ENCODE peak calls at places on chromosomes 16 and 17, in ten cellular contexts. One of them, this sample, is unnamed.

GRCh38 chr16:68792465-68793324 is 50.6 kb upstream of the TANGO6 start:
- DNase-seq in HCT116: no peak
- DNase-seq in SK-N-SH: no peak
- DNase-seq in fibroblast of lung: peak; percentile 87
- DNase-seq in HepG2: peak; percentile 95
- DNase-seq in IMR-90: peak; percentile 61
- DNase-seq in H9: no peak
- DNase-seq in hepatocyte: peak; percentile 66
- DNase-seq in PC-3: peak; percentile 72
- DNase-seq in endothelial cell of umbilical vein: no peak
- DNase-seq in this sample: no peak

GRCh38 chr16:82452002-82452741 is 174.6 kb upstream of the CDH13 start:
- DNase-seq in endothelial cell of umbilical vein: no peak
- DNase-seq in PC-3: no peak
- DNase-seq in fibroblast of lung: no peak
- DNase-seq in IMR-90: no peak
- DNase-seq in HCT116: no peak
- DNase-seq in H9: no peak
- DNase-seq in HepG2: no peak
- DNase-seq in hepatocyte: no peak
- DNase-seq in SK-N-SH: no peak
- DNase-seq in this sample: no peak

GRCh38 chr16:72985148-72985882 is 62.6 kb downstream of the ZFHX3 start:
- DNase-seq in H9: no peak
- DNase-seq in endothelial cell of umbilical vein: no peak
- DNase-seq in SK-N-SH: no peak
- DNase-seq in HepG2: no peak
- DNase-seq in IMR-90: peak; percentile 48
- DNase-seq in fibroblast of lung: peak; percentile 56
- DNase-seq in PC-3: no peak
- DNase-seq in HCT116: no peak
- DNase-seq in hepatocyte: no peak
- DNase-seq in this sample: peak; percentile 74

GRCh38 chr17:43591750-43592562 is 45.8 kb upstream of the ETV4 start:
- DNase-seq in fibroblast of lung: peak; percentile 93
- DNase-seq in SK-N-SH: peak; percentile 52
- DNase-seq in HepG2: no peak
- DNase-seq in hepatocyte: peak; percentile 73
- DNase-seq in endothelial cell of umbilical vein: peak; percentile 94
- DNase-seq in PC-3: peak; percentile 86
- DNase-seq in H9: no peak
- DNase-seq in IMR-90: peak; percentile 92
- DNase-seq in HCT116: no peak
- DNase-seq in this sample: peak; percentile 95

GRCh38 chr17:28399808-28400207 is 6.2 kb downstream of the SLC46A1 start:
- DNase-seq in SK-N-SH: no peak
- DNase-seq in HCT116: no peak
- DNase-seq in H9: no peak
- DNase-seq in PC-3: no peak
- DNase-seq in IMR-90: no peak
- DNase-seq in hepatocyte: no peak
- DNase-seq in fibroblast of lung: no peak
- DNase-seq in endothelial cell of umbilical vein: no peak
- DNase-seq in HepG2: no peak
- DNase-seq in this sample: no peak

GRCh38 chr16:1153480-1154160 is 714 bp downstream of the CACNA1H start:
- DNase-seq in H9: no peak
- DNase-seq in fibroblast of lung: peak; percentile 13
- DNase-seq in SK-N-SH: no peak
- DNase-seq in IMR-90: no peak
- DNase-seq in hepatocyte: peak; percentile 44
- DNase-seq in HepG2: no peak
- DNase-seq in PC-3: no peak
- DNase-seq in HCT116: no peak
- DNase-seq in endothelial cell of umbilical vein: no peak
- DNase-seq in this sample: no peak

GRCh38 chr17:7587420-7587786 is 2.5 kb downstream of the SOX15 start:
- DNase-seq in IMR-90: peak; percentile 98
- DNase-seq in HCT116: no peak
- DNase-seq in fibroblast of lung: peak; percentile 97
- DNase-seq in H9: no peak
- DNase-seq in SK-N-SH: no peak
- DNase-seq in hepatocyte: no peak
- DNase-seq in endothelial cell of umbilical vein: no peak
- DNase-seq in HepG2: no peak
- DNase-seq in PC-3: peak; percentile 16
- DNase-seq in this sample: peak; percentile 99

GRCh38 chr17:48729335-48730239 is 1.0 kb upstream of the HOXB13 start:
- DNase-seq in fibroblast of lung: no peak
- DNase-seq in H9: no peak
- DNase-seq in PC-3: peak; percentile 61
- DNase-seq in HepG2: no peak
- DNase-seq in HCT116: no peak
- DNase-seq in IMR-90: no peak
- DNase-seq in hepatocyte: no peak
- DNase-seq in endothelial cell of umbilical vein: no peak
- DNase-seq in SK-N-SH: no peak
- DNase-seq in this sample: no peak

GRCh38 chr16:56866955-56867830 is 2.2 kb downstream of the SLC12A3 start:
- DNase-seq in fibroblast of lung: peak; percentile 50
- DNase-seq in SK-N-SH: peak; percentile 69
- DNase-seq in H9: no peak
- DNase-seq in HepG2: peak; percentile 70
- DNase-seq in endothelial cell of umbilical vein: peak; percentile 57
- DNase-seq in PC-3: peak; percentile 65
- DNase-seq in hepatocyte: peak; percentile 77
- DNase-seq in HCT116: peak; percentile 43
- DNase-seq in IMR-90: peak; percentile 67
- DNase-seq in this sample: peak; percentile 95

GRCh38 chr17:80527016-80527645 is 17.5 kb upstream of the RPTOR start:
- DNase-seq in H9: no peak
- DNase-seq in IMR-90: peak; percentile 62
- DNase-seq in fibroblast of lung: peak; percentile 69
- DNase-seq in SK-N-SH: no peak
- DNase-seq in HCT116: no peak
- DNase-seq in PC-3: peak; percentile 36
- DNase-seq in HepG2: no peak
- DNase-seq in endothelial cell of umbilical vein: no peak
- DNase-seq in hepatocyte: no peak
- DNase-seq in this sample: peak; percentile 98

GRCh38 chr17:82507631-82508175 is 11.8 kb upstream of the FOXK2 start:
- DNase-seq in fibroblast of lung: no peak
- DNase-seq in HCT116: no peak
- DNase-seq in PC-3: no peak
- DNase-seq in HepG2: peak; percentile 51
- DNase-seq in hepatocyte: no peak
- DNase-seq in H9: no peak
- DNase-seq in SK-N-SH: no peak
- DNase-seq in endothelial cell of umbilical vein: no peak
- DNase-seq in IMR-90: no peak
- DNase-seq in this sample: peak; percentile 41

GRCh38 chr17:41518789-41519449 is at the start of gene KRT15:
- DNase-seq in PC-3: peak; percentile 81
- DNase-seq in fibroblast of lung: no peak
- DNase-seq in endothelial cell of umbilical vein: no peak
- DNase-seq in SK-N-SH: no peak
- DNase-seq in H9: no peak
- DNase-seq in hepatocyte: no peak
- DNase-seq in IMR-90: peak; percentile 28
- DNase-seq in HepG2: no peak
- DNase-seq in HCT116: no peak
- DNase-seq in this sample: peak; percentile 89

GRCh38 chr16:89971495-89972243 is 23.1 kb downstream of the DEF8 start:
- DNase-seq in hepatocyte: no peak
- DNase-seq in H9: no peak
- DNase-seq in fibroblast of lung: peak; percentile 23
- DNase-seq in endothelial cell of umbilical vein: no peak
- DNase-seq in PC-3: no peak
- DNase-seq in HepG2: no peak
- DNase-seq in HCT116: no peak
- DNase-seq in IMR-90: no peak
- DNase-seq in SK-N-SH: no peak
- DNase-seq in this sample: no peak

GRCh38 chr17:58513913-58514794 is at the start of gene MTMR4:
- DNase-seq in fibroblast of lung: peak; percentile 67
- DNase-seq in PC-3: peak; percentile 87
- DNase-seq in H9: peak; percentile 97
- DNase-seq in endothelial cell of umbilical vein: peak; percentile 73
- DNase-seq in HepG2: peak; percentile 82
- DNase-seq in HCT116: peak; percentile 54
- DNase-seq in IMR-90: peak; percentile 58
- DNase-seq in SK-N-SH: peak; percentile 99
- DNase-seq in hepatocyte: peak; percentile 94
- DNase-seq in this sample: peak; percentile 97

GRCh38 chr16:88697831-88698693 is 8.1 kb downstream of the RNF166 start:
- DNase-seq in hepatocyte: no peak
- DNase-seq in H9: peak; percentile 59
- DNase-seq in endothelial cell of umbilical vein: no peak
- DNase-seq in SK-N-SH: no peak
- DNase-seq in PC-3: no peak
- DNase-seq in HCT116: no peak
- DNase-seq in HepG2: no peak
- DNase-seq in fibroblast of lung: no peak
- DNase-seq in IMR-90: no peak
- DNase-seq in this sample: peak; percentile 87

DNA sequence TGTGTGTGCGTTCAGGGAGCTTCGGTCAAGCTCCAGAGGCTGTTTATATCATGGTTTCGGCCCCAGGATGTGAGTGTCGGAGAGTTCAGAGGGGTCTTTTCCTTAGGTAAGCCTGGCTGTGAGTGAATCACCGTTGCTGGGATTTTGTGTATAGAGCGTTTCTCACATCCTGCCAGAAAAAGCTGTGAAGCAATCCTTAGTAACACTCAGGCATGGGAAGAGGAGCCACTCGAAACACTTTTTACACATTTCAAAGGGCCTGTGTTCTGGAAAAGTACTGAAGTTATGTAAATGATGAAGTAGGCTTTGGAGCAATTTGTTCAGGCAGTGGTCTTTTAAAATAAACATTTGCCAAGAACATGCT is 667 bp downstream of the PGS1 start:
- DNase-seq in hepatocyte: no peak
- DNase-seq in fibroblast of lung: peak; percentile 84
- DNase-seq in HepG2: peak; percentile 81
- DNase-seq in IMR-90: peak; percentile 95
- DNase-seq in PC-3: peak; percentile 81
- DNase-seq in H9: no peak
- DNase-seq in endothelial cell of umbilical vein: peak; percentile 95
- DNase-seq in HCT116: no peak
- DNase-seq in SK-N-SH: no peak
- DNase-seq in this sample: peak; percentile 95
- H2AFZ ChIP-seq in hepatocyte: peak overlapping the region; percentile 91
- H2AFZ ChIP-seq in fibroblast of lung: no peak overlapping the region
- H2AFZ ChIP-seq in HepG2: no peak overlapping the region
- H2AFZ ChIP-seq in IMR-90: peak overlapping the region; percentile 96
- H2AFZ ChIP-seq in PC-3: peak overlapping the region; percentile 94
- H2AFZ ChIP-seq in H9: no peak overlapping the region
- H2AFZ ChIP-seq in endothelial cell of umbilical vein: no peak overlapping the region
- H2AFZ ChIP-seq in HCT116: no peak overlapping the region
- H2AFZ ChIP-seq in SK-N-SH: no peak overlapping the region
- H2AFZ ChIP-seq in this sample: no peak overlapping the region

DNA sequence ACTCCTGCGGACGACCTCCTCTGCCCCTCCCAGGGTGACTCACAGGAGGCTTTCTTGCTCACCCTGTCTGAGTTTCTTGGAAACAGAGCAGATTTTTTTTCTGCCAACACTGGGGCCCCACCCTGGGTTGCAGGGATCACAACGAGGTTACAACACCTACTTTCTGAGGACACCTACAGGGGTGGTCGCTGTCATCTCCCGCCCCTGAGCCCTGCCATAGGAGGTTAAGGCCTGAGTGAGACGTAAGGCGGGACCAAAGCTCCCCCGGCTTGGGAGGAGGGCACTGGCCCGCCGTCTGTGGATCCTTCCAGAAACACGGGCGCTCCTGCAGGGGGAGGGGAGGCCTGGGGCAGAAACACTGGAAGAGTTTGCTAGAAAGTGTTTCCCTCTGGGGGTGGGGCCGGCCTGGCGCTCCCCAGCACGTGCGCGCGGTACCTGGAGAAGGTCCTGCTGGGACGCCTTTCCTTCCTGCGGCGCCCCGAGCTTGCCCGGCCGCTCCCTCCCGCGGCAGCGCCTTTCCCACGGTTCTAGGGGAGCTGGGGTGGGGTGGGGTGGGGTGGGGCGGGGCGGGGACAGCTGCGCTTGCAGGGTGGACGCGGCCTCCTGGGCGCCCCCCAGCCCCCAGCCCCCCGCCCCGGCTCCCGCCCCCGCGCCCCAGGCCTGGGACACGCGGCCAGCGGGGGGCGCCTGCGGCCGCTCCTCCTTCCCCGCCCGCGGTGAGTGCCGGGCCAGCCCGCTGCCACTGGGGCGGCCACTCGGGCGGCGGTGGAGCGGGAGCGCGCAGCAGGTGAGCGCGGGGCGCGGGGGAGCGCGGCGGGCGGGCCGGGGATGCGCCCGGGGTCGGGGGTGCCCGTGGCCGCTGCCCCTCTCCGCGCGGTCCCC is 20.7 kb upstream of the ADCY7 start:
- DNase-seq in H9: no peak
- DNase-seq in PC-3: peak; percentile 81
- DNase-seq in SK-N-SH: peak; percentile 93
- DNase-seq in HCT116: peak; percentile 39
- DNase-seq in hepatocyte: peak; percentile 75
- DNase-seq in endothelial cell of umbilical vein: peak; percentile 16
- DNase-seq in HepG2: peak; percentile 16
- DNase-seq in IMR-90: peak; percentile 45
- DNase-seq in fibroblast of lung: peak; percentile 66
- DNase-seq in this sample: peak; percentile 99
- H3K27ac ChIP-seq in H9: no peak overlapping the region
- H3K27ac ChIP-seq in PC-3: peak overlapping the region; percentile 95
- H3K27ac ChIP-seq in SK-N-SH: no peak overlapping the region
- H3K27ac ChIP-seq in HCT116: peak overlapping the region; percentile 47
- H3K27ac ChIP-seq in hepatocyte: no peak overlapping the region
- H3K27ac ChIP-seq in endothelial cell of umbilical vein: no peak overlapping the region
- H3K27ac ChIP-seq in HepG2: no peak overlapping the region
- H3K27ac ChIP-seq in IMR-90: no peak overlapping the region
- H3K27ac ChIP-seq in fibroblast of lung: peak overlapping the region; percentile 14
- H3K27ac ChIP-seq in this sample: peak overlapping the region; percentile 73

DNA sequence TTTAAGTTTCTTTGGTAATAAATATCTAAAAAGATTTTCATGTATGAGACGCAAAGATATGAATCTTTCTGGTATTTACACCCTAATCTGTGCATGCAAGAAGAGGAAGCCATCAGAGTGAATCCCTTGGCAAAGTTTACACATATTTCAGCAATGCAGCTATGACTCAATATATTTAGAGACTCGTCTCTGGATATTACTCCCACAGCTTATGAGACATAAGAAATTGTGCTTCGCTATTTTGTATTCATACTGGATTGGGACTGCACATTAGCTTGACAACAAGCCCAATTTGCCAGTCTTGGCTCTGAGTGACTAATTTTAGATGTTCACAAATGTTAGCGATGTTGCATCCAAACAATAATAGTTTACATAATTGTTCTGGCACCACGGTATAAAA is 532.0 kb downstream of the CDH11 start:
- DNase-seq in PC-3: peak; percentile 34
- DNase-seq in fibroblast of lung: peak; percentile 77
- DNase-seq in H9: no peak
- DNase-seq in HCT116: no peak
- DNase-seq in IMR-90: peak; percentile 69
- DNase-seq in HepG2: no peak
- DNase-seq in endothelial cell of umbilical vein: no peak
- DNase-seq in hepatocyte: no peak
- DNase-seq in SK-N-SH: no peak
- DNase-seq in this sample: no peak
- H2AFZ ChIP-seq in PC-3: no peak overlapping the region
- H2AFZ ChIP-seq in fibroblast of lung: no peak overlapping the region
- H2AFZ ChIP-seq in H9: no peak overlapping the region
- H2AFZ ChIP-seq in HCT116: no peak overlapping the region
- H2AFZ ChIP-seq in IMR-90: no peak overlapping the region
- H2AFZ ChIP-seq in HepG2: no peak overlapping the region
- H2AFZ ChIP-seq in endothelial cell of umbilical vein: no peak overlapping the region
- H2AFZ ChIP-seq in hepatocyte: no peak overlapping the region
- H2AFZ ChIP-seq in SK-N-SH: peak overlapping the region; percentile 37
- H2AFZ ChIP-seq in this sample: no peak overlapping the region

GRCh38 chr16:70712942-70713341 is 27.1 kb upstream of the MTSS2 start:
- DNase-seq in SK-N-SH: no peak
- DNase-seq in IMR-90: no peak
- DNase-seq in PC-3: no peak
- DNase-seq in fibroblast of lung: no peak
- DNase-seq in hepatocyte: no peak
- DNase-seq in H9: no peak
- DNase-seq in endothelial cell of umbilical vein: no peak
- DNase-seq in HCT116: no peak
- DNase-seq in HepG2: no peak
- DNase-seq in this sample: no peak
- H3K27ac ChIP-seq in SK-N-SH: no peak overlapping the region
- H3K27ac ChIP-seq in IMR-90: peak overlapping the region; percentile 49
- H3K27ac ChIP-seq in PC-3: no peak overlapping the region
- H3K27ac ChIP-seq in fibroblast of lung: no peak overlapping the region
- H3K27ac ChIP-seq in hepatocyte: peak overlapping the region; percentile 52
- H3K27ac ChIP-seq in H9: no peak overlapping the region
- H3K27ac ChIP-seq in endothelial cell of umbilical vein: no peak overlapping the region
- H3K27ac ChIP-seq in HCT116: no peak overlapping the region
- H3K27ac ChIP-seq in HepG2: peak overlapping the region; percentile 79
- H3K27ac ChIP-seq in this sample: peak overlapping the region; percentile 65